ENCODE peak calls at places on chromosomes 3 and 15, in five cellular contexts. One of them, this sample, is unnamed.

GRCh38 chr3:188270423-188270972 is 116.5 kb downstream of the LPP start:
- DNase-seq in H1: no peak
- DNase-seq in GM12878: no peak
- DNase-seq in K562: no peak
- DNase-seq in HCT116: no peak
- DNase-seq in this sample: peak; percentile 89

GRCh38 chr3:78495326-78495725 is 1272.5 kb downstream of the ROBO1 start:
- DNase-seq in H1: no peak
- DNase-seq in GM12878: no peak
- DNase-seq in K562: no peak
- DNase-seq in HCT116: no peak
- DNase-seq in this sample: no peak

GRCh38 chr15:39025331-39025730 is 460.7 kb upstream of the RASGRP1 start:
- DNase-seq in H1: no peak
- DNase-seq in GM12878: no peak
- DNase-seq in K562: no peak
- DNase-seq in HCT116: no peak
- DNase-seq in this sample: no peak

GRCh38 chr3:187255314-187255713 is 36.2 kb downstream of the MASP1 start:
- DNase-seq in H1: no peak
- DNase-seq in GM12878: no peak
- DNase-seq in K562: no peak
- DNase-seq in HCT116: no peak
- DNase-seq in this sample: no peak

GRCh38 chr3:49701388-49702077 is 12.2 kb downstream of the RNF123 start:
- DNase-seq in H1: no peak
- DNase-seq in GM12878: no peak
- DNase-seq in K562: peak; percentile 37
- DNase-seq in HCT116: no peak
- DNase-seq in this sample: peak; percentile 24

GRCh38 chr3:179769411-179770247 is 116.8 kb downstream of the USP13 start:
- DNase-seq in H1: no peak
- DNase-seq in GM12878: no peak
- DNase-seq in K562: no peak
- DNase-seq in HCT116: no peak
- DNase-seq in this sample: no peak

GRCh38 chr3:194285859-194286197 is 65.3 kb downstream of the CPN2 start:
- DNase-seq in H1: no peak
- DNase-seq in GM12878: no peak
- DNase-seq in K562: no peak
- DNase-seq in HCT116: no peak
- DNase-seq in this sample: no peak

GRCh38 chr3:44024194-44024593 is 217.5 kb upstream of the TOPAZ1 start:
- DNase-seq in H1: no peak
- DNase-seq in GM12878: no peak
- DNase-seq in K562: no peak
- DNase-seq in HCT116: no peak
- DNase-seq in this sample: no peak

GRCh38 chr3:151969026-151969658 is 95.7 kb downstream of the SUCNR1 start:
- DNase-seq in H1: no peak
- DNase-seq in GM12878: no peak
- DNase-seq in K562: no peak
- DNase-seq in HCT116: no peak
- DNase-seq in this sample: no peak

GRCh38 chr3:80283783-80284182 is 516.0 kb upstream of the ROBO1 start:
- DNase-seq in H1: no peak
- DNase-seq in GM12878: no peak
- DNase-seq in K562: no peak
- DNase-seq in HCT116: no peak
- DNase-seq in this sample: no peak

GRCh38 chr15:62809106-62809967 is 233.2 kb upstream of the TPM1 start:
- DNase-seq in H1: no peak
- DNase-seq in GM12878: no peak
- DNase-seq in K562: no peak
- DNase-seq in HCT116: no peak
- DNase-seq in this sample: peak; percentile 23

GRCh38 chr15:95937128-95937528 is 393.4 kb upstream of the NR2F2 start:
- DNase-seq in H1: no peak
- DNase-seq in GM12878: no peak
- DNase-seq in K562: no peak
- DNase-seq in HCT116: no peak
- DNase-seq in this sample: no peak

GRCh38 chr3:129412542-129413198 is 15.8 kb downstream of the EFCAB12 start:
- DNase-seq in H1: no peak
- DNase-seq in GM12878: no peak
- DNase-seq in K562: no peak
- DNase-seq in HCT116: no peak
- DNase-seq in this sample: no peak

GRCh38 chr15:101357333-101357732 is 62.3 kb upstream of the SNRPA1 start:
- DNase-seq in H1: no peak
- DNase-seq in GM12878: no peak
- DNase-seq in K562: no peak
- DNase-seq in HCT116: no peak
- DNase-seq in this sample: no peak

GRCh38 chr3:98731720-98732238 is 31.4 kb upstream of the ST3GAL6 start:
- DNase-seq in H1: no peak
- DNase-seq in GM12878: no peak
- DNase-seq in K562: no peak
- DNase-seq in HCT116: no peak
- DNase-seq in this sample: peak; percentile 73

GRCh38 chr3:14461748-14462324 is 59.4 kb downstream of the SLC6A6 start:
- DNase-seq in H1: no peak
- DNase-seq in GM12878: no peak
- DNase-seq in K562: peak; percentile 42
- DNase-seq in HCT116: peak; percentile 32
- DNase-seq in this sample: peak; percentile 50

GRCh38 chr15:72540606-72541237 is 66.6 kb downstream of the ARIH1 start:
- DNase-seq in H1: no peak
- DNase-seq in GM12878: no peak
- DNase-seq in K562: no peak
- DNase-seq in HCT116: peak; percentile 2
- DNase-seq in this sample: no peak

GRCh38 chr15:93296786-93297500 is 207.9 kb upstream of the RGMA start:
- DNase-seq in H1: no peak
- DNase-seq in GM12878: no peak
- DNase-seq in K562: no peak
- DNase-seq in HCT116: no peak
- DNase-seq in this sample: no peak

GRCh38 chr15:85618956-85619491 is 175.7 kb downstream of the KLHL25 start:
- DNase-seq in H1: no peak
- DNase-seq in GM12878: no peak
- DNase-seq in K562: no peak
- DNase-seq in HCT116: no peak
- DNase-seq in this sample: no peak

GRCh38 chr15:57302640-57303257 is 73.6 kb upstream of the CGNL1 start:
- DNase-seq in H1: no peak
- DNase-seq in GM12878: no peak
- DNase-seq in K562: no peak
- DNase-seq in HCT116: no peak
- DNase-seq in this sample: peak; percentile 59

GRCh38 chr3:18100126-18100525 is 325.0 kb downstream of the SATB1 start:
- DNase-seq in H1: no peak
- DNase-seq in GM12878: no peak
- DNase-seq in K562: no peak
- DNase-seq in HCT116: no peak
- DNase-seq in this sample: no peak

GRCh38 chr3:8741581-8742355 is 8.2 kb downstream of the CAV3 start:
- DNase-seq in H1: peak; percentile 70
- DNase-seq in GM12878: no peak
- DNase-seq in K562: peak; percentile 69
- DNase-seq in HCT116: peak; percentile 42
- DNase-seq in this sample: peak; percentile 89

GRCh38 chr15:48796930-48797329 is 13.9 kb downstream of the CEP152 start:
- DNase-seq in H1: no peak
- DNase-seq in GM12878: peak; percentile 28
- DNase-seq in K562: no peak
- DNase-seq in HCT116: no peak
- DNase-seq in this sample: no peak

GRCh38 chr15:40063563-40064011 is 24.6 kb upstream of the SRP14 start:
- DNase-seq in H1: no peak
- DNase-seq in GM12878: no peak
- DNase-seq in K562: no peak
- DNase-seq in HCT116: no peak
- DNase-seq in this sample: no peak

GRCh38 chr15:64072812-64073211 is 20.8 kb downstream of the CIAO2A start:
- DNase-seq in H1: no peak
- DNase-seq in GM12878: no peak
- DNase-seq in K562: peak; percentile 3
- DNase-seq in HCT116: no peak
- DNase-seq in this sample: peak; percentile 91

GRCh38 chr3:181567446-181568075 is 144.2 kb upstream of the SOX2 start:
- DNase-seq in H1: no peak
- DNase-seq in GM12878: no peak
- DNase-seq in K562: no peak
- DNase-seq in HCT116: no peak
- DNase-seq in this sample: no peak

GRCh38 chr15:42447599-42447998 is 43.3 kb downstream of the ZNF106 start:
- DNase-seq in H1: no peak
- DNase-seq in GM12878: no peak
- DNase-seq in K562: no peak
- DNase-seq in HCT116: no peak
- DNase-seq in this sample: no peak

GRCh38 chr15:67146875-67147381 is 81.5 kb downstream of the SMAD3 start:
- DNase-seq in H1: no peak
- DNase-seq in GM12878: no peak
- DNase-seq in K562: no peak
- DNase-seq in HCT116: no peak
- DNase-seq in this sample: peak; percentile 97
- TF ChIP-seq SRF in H1: no peak
- TF ChIP-seq SRF in GM12878: no peak
- TF ChIP-seq SRF in K562: no peak
- TF ChIP-seq SRF in HCT116: no peak
- TF ChIP-seq SRF in this sample: no peak

GRCh38 chr3:103308921-103309320 is 874.1 kb downstream of the ZPLD1 start:
- DNase-seq in H1: no peak
- DNase-seq in GM12878: no peak
- DNase-seq in K562: no peak
- DNase-seq in HCT116: no peak
- DNase-seq in this sample: no peak
- TF ChIP-seq SRF in H1: no peak
- TF ChIP-seq SRF in GM12878: no peak
- TF ChIP-seq SRF in K562: no peak
- TF ChIP-seq SRF in HCT116: no peak
- TF ChIP-seq SRF in this sample: no peak

DNA sequence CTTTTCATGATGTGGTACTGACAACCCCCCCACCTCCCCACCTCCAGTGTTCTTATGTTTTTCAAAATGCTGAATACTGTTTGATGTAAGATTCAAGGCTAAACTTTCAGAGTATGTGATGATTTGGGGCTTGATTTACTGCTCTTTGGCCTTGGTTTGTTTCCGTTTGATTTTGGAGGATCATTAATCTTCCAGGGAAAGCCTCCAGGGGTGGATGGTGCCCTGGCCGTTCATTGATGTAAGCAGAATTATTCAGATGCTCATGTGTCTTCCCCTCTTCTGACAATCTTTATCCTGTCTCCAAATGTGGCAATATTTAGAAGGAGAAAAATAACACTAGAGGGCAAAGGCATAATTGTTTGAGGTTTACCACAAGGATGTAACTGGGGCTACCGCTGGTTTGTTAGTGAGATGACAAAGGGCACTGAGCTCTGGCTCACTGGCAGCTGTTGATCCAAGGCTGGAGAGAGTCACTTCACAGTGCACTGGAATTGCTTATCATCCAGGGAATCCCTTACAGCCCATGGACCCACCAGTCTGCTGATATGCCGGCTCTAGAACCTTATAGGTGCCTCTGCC is 18.2 kb upstream of the PLCL2 start:
- DNase-seq in H1: no peak
- DNase-seq in GM12878: no peak
- DNase-seq in K562: no peak
- DNase-seq in HCT116: no peak
- DNase-seq in this sample: no peak
- TF ChIP-seq SRF in H1: no peak
- TF ChIP-seq SRF in GM12878: no peak
- TF ChIP-seq SRF in K562: no peak
- TF ChIP-seq SRF in HCT116: no peak
- TF ChIP-seq SRF in this sample: no peak

GRCh38 chr3:177742273-177742672 is 545.0 kb upstream of the TBL1XR1 start:
- DNase-seq in H1: no peak
- DNase-seq in GM12878: no peak
- DNase-seq in K562: no peak
- DNase-seq in HCT116: no peak
- DNase-seq in this sample: no peak
- TF ChIP-seq SRF in H1: no peak
- TF ChIP-seq SRF in GM12878: no peak
- TF ChIP-seq SRF in K562: no peak
- TF ChIP-seq SRF in HCT116: no peak
- TF ChIP-seq SRF in this sample: no peak

DNA sequence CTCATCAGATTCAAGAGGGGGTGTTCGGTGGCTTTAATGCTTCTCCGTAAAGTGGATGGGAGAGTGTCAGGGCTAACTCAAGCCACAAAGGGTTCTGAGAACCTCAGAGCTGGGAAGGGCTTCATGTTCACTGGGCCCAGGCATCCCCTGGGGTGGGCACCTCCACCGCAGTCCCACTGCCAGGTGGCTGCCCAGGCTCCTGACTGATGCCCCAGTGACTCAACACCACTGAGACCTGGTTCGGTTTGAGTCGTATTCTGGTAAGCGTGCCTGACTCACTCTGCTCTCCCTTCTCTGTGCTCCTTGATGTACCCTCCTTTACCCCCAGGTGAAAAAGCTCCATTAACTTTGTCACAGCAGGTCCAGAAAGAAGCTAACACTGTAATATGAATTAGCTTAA is 304.6 kb downstream of the RPLP1 start:
- DNase-seq in H1: no peak
- DNase-seq in GM12878: no peak
- DNase-seq in K562: no peak
- DNase-seq in HCT116: no peak
- DNase-seq in this sample: no peak
- TF ChIP-seq SRF in H1: no peak
- TF ChIP-seq SRF in GM12878: no peak
- TF ChIP-seq SRF in K562: no peak
- TF ChIP-seq SRF in HCT116: no peak
- TF ChIP-seq SRF in this sample: no peak

GRCh38 chr15:70873232-70874054 is 18.8 kb downstream of the THAP10 start:
- DNase-seq in H1: no peak
- DNase-seq in GM12878: no peak
- DNase-seq in K562: no peak
- DNase-seq in HCT116: no peak
- DNase-seq in this sample: no peak

GRCh38 chr15:70876011-70876410 is 16.2 kb downstream of the THAP10 start:
- DNase-seq in H1: no peak
- DNase-seq in GM12878: no peak
- DNase-seq in K562: no peak
- DNase-seq in HCT116: no peak
- DNase-seq in this sample: no peak

GRCh38 chr15:70876683-70877082 is 15.6 kb downstream of the THAP10 start:
- DNase-seq in H1: no peak
- DNase-seq in GM12878: no peak
- DNase-seq in K562: no peak
- DNase-seq in HCT116: no peak
- DNase-seq in this sample: no peak

GRCh38 chr15:70879386-70879785 is 12.8 kb downstream of the THAP10 start:
- DNase-seq in H1: no peak
- DNase-seq in GM12878: no peak
- DNase-seq in K562: no peak
- DNase-seq in HCT116: no peak
- DNase-seq in this sample: no peak

GRCh38 chr15:70875001-70875782 is 17.0 kb downstream of the THAP10 start:
- DNase-seq in H1: no peak
- DNase-seq in GM12878: no peak
- DNase-seq in K562: no peak
- DNase-seq in HCT116: no peak
- DNase-seq in this sample: no peak
- TF ChIP-seq SRF in H1: no peak
- TF ChIP-seq SRF in GM12878: no peak
- TF ChIP-seq SRF in K562: no peak
- TF ChIP-seq SRF in HCT116: no peak
- TF ChIP-seq SRF in this sample: no peak

GRCh38 chr15:83854314-83854713 is 200.4 kb downstream of the ADAMTSL3 start:
- DNase-seq in H1: no peak
- DNase-seq in GM12878: no peak
- DNase-seq in K562: no peak
- DNase-seq in HCT116: peak; percentile 48
- DNase-seq in this sample: no peak
- TF ChIP-seq SRF in H1: no peak
- TF ChIP-seq SRF in GM12878: no peak
- TF ChIP-seq SRF in K562: no peak
- TF ChIP-seq SRF in HCT116: no peak
- TF ChIP-seq SRF in this sample: no peak